ENCODE peak calls at places on chromosome 16, in seven cellular contexts. K is ovary, F is stomach, V is heart left ventricle, O is A549, C is uterus, X is breast epithelium. M is an unnamed sample.

GRCh38 chr16:69773255-69773947 is 11.3 kb downstream of the WWP2 start:
- DNase-seq in X (no peak), O (no peak), K (no peak), C (no peak), F (no peak), V (no peak), M (no peak)

GRCh38 chr16:56013962-56014552 is 138.9 kb upstream of the CES5A start:
- DNase-seq in F (no peak), K (peak), C (no peak), V (peak), X (no peak), O (no peak), M (no peak)

GRCh38 chr16:29645699-29646187 is 17.3 kb upstream of the SPN start:
- DNase-seq in F (no peak), X (no peak), O (no peak), K (no peak), C (no peak), V (no peak), M (no peak)

GRCh38 chr16:23380501-23380951 is 72.5 kb downstream of the COG7 start:
- DNase-seq in X (no peak), K (no peak), O (no peak), V (no peak), C (no peak), F (no peak), M (no peak)

GRCh38 chr16:35557731-35558130 is 2098.3 kb downstream of the TP53TG3F start:
- DNase-seq in X (no peak), C (no peak), O (no peak), K (no peak), F (no peak), V (no peak), M (no peak)

GRCh38 chr16:88542231-88542630 is 28.0 kb upstream of the ZC3H18 start:
- DNase-seq in F (no peak), V (no peak), O (no peak), C (no peak), X (no peak), K (no peak), M (no peak)

GRCh38 chr16:27449434-27450188 is 47.6 kb downstream of the IL21R start:
- DNase-seq in C (no peak), O (no peak), X (no peak), V (no peak), K (no peak), F (peak), M (no peak)

GRCh38 chr16:30656974-30657865 is 1.0 kb upstream of the FBRS start:
- DNase-seq in K (peak), V (no peak), O (peak), X (no peak), C (no peak), F (no peak), M (no peak)

GRCh38 chr16:71383054-71383773 is 24.7 kb downstream of the CALB2 start:
- DNase-seq in X (peak), F (no peak), O (no peak), K (no peak), V (no peak), C (no peak), M (no peak)

GRCh38 chr16:11359370-11359769 is 14.1 kb downstream of the RMI2 start:
- DNase-seq in V (no peak), X (peak), K (no peak), C (no peak), F (no peak), O (no peak), M (peak)

GRCh38 chr16:4244254-4244812 is 2.5 kb upstream of the SRL start:
- DNase-seq in O (no peak), F (peak), C (no peak), X (no peak), V (no peak), K (no peak), M (no peak)

GRCh38 chr16:9521749-9522370 is 430.4 kb downstream of the HAPSTR1 start:
- DNase-seq in F (no peak), V (no peak), X (no peak), K (no peak), O (no peak), C (no peak), M (no peak)

DNA sequence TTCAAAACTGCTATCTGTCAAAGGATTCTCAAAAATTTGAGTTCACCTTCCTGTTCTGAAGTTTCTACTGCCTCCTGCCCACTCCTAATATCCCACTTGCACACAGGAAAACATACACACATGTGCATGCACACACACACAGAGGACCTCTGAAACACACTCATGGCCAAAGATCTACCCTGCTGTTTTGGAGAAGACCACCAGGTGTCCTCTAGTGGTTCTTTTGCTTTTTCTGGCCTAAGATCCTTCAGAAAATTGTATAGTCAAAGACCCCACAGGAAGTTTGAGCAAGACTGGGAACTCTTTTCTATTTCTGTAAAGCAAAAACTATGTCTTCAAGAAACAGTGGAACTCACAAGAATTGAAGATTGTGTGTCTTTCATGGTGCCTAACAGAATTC is 90.2 kb downstream of the CDH8 start:
- DNase-seq in O (no peak), X (no peak), F (no peak), K (no peak), C (no peak), V (no peak), M (no peak)
- TF ChIP-seq CTCF in O (no peak), X (no peak), F (no peak), K (no peak), C (no peak), V (no peak), M (no peak)

DNA sequence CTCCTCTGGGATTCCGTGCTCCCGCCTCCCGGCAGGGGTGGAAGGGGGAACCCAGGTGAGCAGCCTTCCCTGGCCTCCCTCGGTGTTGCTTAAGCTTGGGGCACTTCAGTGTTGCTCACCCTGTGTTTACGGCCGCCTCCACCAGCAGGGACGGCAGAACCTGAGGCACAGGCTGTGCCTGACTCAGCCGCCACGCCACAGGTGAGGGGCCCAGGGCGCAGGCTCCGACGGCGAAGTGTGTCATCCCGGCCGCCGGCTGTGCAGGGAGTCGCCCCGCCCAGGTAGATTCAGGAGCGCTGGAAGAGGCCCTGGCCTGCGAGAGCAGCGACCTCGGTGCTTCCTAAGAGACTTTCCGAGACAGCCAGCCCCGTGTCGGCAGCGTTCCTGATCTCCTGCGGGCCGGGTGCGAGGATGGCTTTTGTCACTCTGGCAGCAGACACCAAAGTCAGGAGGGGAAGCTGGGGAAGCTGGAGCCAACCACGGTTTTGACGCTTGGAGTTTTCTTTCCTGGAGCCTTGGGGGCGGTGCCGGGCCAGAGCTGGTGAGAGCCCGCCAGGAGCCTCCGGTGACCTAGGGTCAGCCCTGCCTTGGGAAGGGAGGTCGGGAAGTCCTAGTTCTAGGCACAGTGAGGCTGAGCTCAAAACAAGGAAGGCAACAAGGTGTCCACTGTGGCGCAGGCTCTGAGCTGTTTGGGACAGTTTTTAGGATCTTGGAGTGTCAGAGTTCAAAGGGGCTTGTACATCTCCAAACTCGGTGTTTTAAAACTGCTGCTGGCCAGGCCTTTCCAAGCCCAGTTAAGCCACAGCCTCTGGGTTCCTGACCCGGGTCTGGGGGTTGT is 2.1 kb downstream of the GSE1 start:
- DNase-seq in O (peak), V (peak), X (peak), K (peak), F (peak), C (no peak), M (peak)
- TF ChIP-seq POLR2A in O (no peak), V (no peak), X (no peak), K (no peak), F (no peak), C (no peak), M (no peak)

GRCh38 chr16:3152273-3153076 is 17.6 kb downstream of the ZNF213 start:
- DNase-seq in V (peak), O (peak), X (peak), F (peak), C (peak), K (peak), M (peak)
- TF ChIP-seq CTCF in V (peak), O (peak), X (no peak), F (no peak), C (peak), K (no peak), M (no peak)

GRCh38 chr16:47492428-47493357 is 31.6 kb downstream of the PHKB start:
- DNase-seq in V (peak), X (no peak), O (no peak), F (peak), K (peak), C (peak), M (peak)
- TF ChIP-seq POLR2A in V (no peak), X (no peak), O (no peak), F (no peak), K (no peak), C (peak), M (no peak)

GRCh38 chr16:57100445-57100844 is 8.1 kb downstream of the CPNE2 start:
- DNase-seq in O (no peak), F (no peak), X (no peak), C (no peak), K (no peak), V (no peak), M (no peak)

GRCh38 chr16:57096192-57096591 is 3.8 kb downstream of the CPNE2 start:
- DNase-seq in F (no peak), K (no peak), X (no peak), C (no peak), O (no peak), V (no peak), M (no peak)

GRCh38 chr16:57094911-57095310 is 2.5 kb downstream of the CPNE2 start:
- DNase-seq in X (no peak), C (no peak), K (no peak), O (no peak), F (no peak), V (no peak), M (no peak)

GRCh38 chr16:57096793-57097192 is 4.4 kb downstream of the CPNE2 start:
- DNase-seq in C (no peak), X (no peak), K (no peak), O (no peak), V (no peak), F (no peak), M (no peak)

DNA sequence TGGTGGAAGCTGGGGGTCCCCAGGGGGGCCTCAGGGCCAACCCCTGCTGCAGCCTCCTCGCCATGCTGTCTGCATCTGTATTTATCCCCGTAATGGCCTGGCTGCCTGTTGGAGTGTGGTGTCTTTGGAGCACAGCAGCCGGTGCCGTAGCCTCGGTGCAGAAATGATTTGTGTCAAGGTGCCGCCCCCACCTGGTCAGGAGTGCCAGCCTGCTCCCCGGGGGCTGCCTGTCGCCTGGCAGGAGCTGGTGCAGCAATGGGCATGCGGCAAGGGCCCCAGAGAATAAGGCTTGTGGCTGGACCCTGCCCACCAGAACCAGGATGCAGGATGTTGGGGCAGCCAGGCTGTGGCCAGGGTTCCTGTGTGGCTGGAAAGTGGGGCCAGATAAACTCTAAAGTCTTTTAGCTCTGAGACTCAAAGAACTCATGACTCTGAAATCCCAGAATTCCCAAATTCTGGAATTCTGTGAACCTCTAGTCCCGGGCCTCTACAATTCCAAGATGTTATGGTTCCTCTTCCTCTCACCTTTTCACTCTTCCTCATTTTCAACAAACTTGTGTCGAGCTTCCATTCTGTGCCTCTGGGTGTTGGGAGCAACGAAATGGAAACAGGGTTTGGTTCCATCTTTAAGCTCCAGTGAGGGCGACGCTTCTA is 5.9 kb downstream of the CPNE2 start:
- DNase-seq in C (no peak), O (no peak), K (no peak), F (no peak), V (no peak), X (no peak), M (no peak)
- TF ChIP-seq CTCF in C (no peak), O (no peak), K (no peak), F (no peak), V (no peak), X (no peak), M (no peak)